ENCODE peak calls at places on chromosomes 6 and 20, in five cellular contexts. B is left cardiac atrium; O is HFFc6; G is brain microvascular endothelial cell; F is activated CD8-positive, alpha-beta memory T cell treated with anti-CD3 and anti-CD28 coated beads, Interleukin-2, amount 10 ng/mL, durations not matched to agents 7 days and 5 days. U is an unnamed sample.

GRCh38 chr20:5933802-5934436 is 16.4 kb downstream of the TRMT6 start:
- DNase-seq in B (no peak), O (peak), G (no peak), F (no peak), U (no peak)

GRCh38 chr20:56839791-56840190 is 210.7 kb downstream of the TFAP2C start:
- DNase-seq in B (no peak), O (no peak), G (no peak), F (no peak), U (peak)

GRCh38 chr20:56630506-56631317 is 1.6 kb downstream of the TFAP2C start:
- DNase-seq in B (no peak), O (peak), G (no peak), F (no peak), U (peak)

GRCh38 chr6:139364302-139364981 is 10.0 kb downstream of the CITED2 start:
- DNase-seq in B (no peak), O (peak), G (no peak), F (no peak), U (peak)

GRCh38 chr6:36906539-36906938 is 20.8 kb downstream of the C6orf89 start:
- DNase-seq in B (peak), O (no peak), G (no peak), F (no peak), U (no peak)

GRCh38 chr6:134666174-134666573 is 283.7 kb downstream of the ALDH8A1 start:
- DNase-seq in B (no peak), O (no peak), G (no peak), F (no peak), U (no peak)

GRCh38 chr6:85672050-85672449 is 29.4 kb upstream of the SYNCRIP start:
- DNase-seq in B (no peak), O (no peak), G (no peak), F (no peak), U (no peak)

GRCh38 chr20:62423326-62423706 is 4.0 kb downstream of the RBBP8NL start:
- DNase-seq in B (no peak), O (no peak), G (no peak), F (no peak), U (no peak)

GRCh38 chr6:31293343-31293742 is 21.5 kb upstream of the HLA-C start:
- DNase-seq in B (no peak), O (peak), G (peak), F (no peak), U (peak)

GRCh38 chr20:56986476-56986875 is 280.0 kb downstream of the BMP7 start:
- DNase-seq in B (no peak), O (no peak), G (no peak), F (no peak), U (no peak)

GRCh38 chr20:55155360-55155759 is 680.0 kb downstream of the DOK5 start:
- DNase-seq in B (no peak), O (no peak), G (no peak), F (no peak), U (no peak)

GRCh38 chr20:49865559-49865958 is 49.8 kb downstream of the SPATA2 start:
- DNase-seq in B (no peak), O (no peak), G (no peak), F (no peak), U (peak)

GRCh38 chr6:36109092-36109491 is 21.2 kb upstream of the MAPK13 start:
- DNase-seq in B (no peak), O (no peak), G (no peak), F (no peak), U (no peak)

GRCh38 chr6:10099086-10099499 is 315.8 kb downstream of the TFAP2A start:
- DNase-seq in B (no peak), O (no peak), G (no peak), F (no peak), U (peak)

GRCh38 chr6:121093928-121094327 is 240.4 kb downstream of the TBC1D32 start:
- DNase-seq in B (no peak), O (peak), G (peak), F (no peak), U (peak)

GRCh38 chr6:143962644-143962929 is 45.5 kb downstream of the PLAGL1 start:
- DNase-seq in B (no peak), O (peak), G (peak), F (no peak), U (peak)

GRCh38 chr6:150420926-150421325 is 52.1 kb downstream of the IYD start:
- DNase-seq in B (no peak), O (no peak), G (no peak), F (no peak), U (no peak)

GRCh38 chr6:20542927-20543602 is 8.8 kb downstream of the CDKAL1 start:
- DNase-seq in B (no peak), O (peak), G (peak), F (peak), U (no peak)

GRCh38 chr6:32952817-32953739 is at the start of gene HLA-DMA:
- DNase-seq in B (peak), O (peak), G (peak), F (peak), U (peak)

GRCh38 chr20:41881466-41882046 is 263.4 kb upstream of the CHD6 start:
- DNase-seq in B (no peak), O (no peak), G (no peak), F (no peak), U (no peak)

GRCh38 chr6:160679402-160679769 is 15.3 kb upstream of the LPA start:
- DNase-seq in B (no peak), O (no peak), G (no peak), F (no peak), U (peak)

GRCh38 chr20:13412806-13413445 is 191.9 kb downstream of the ISM1 start:
- DNase-seq in B (no peak), O (no peak), G (no peak), F (no peak), U (no peak)

GRCh38 chr6:158911746-158912158 is 88.2 kb downstream of the RSPH3 start:
- DNase-seq in B (no peak), O (no peak), G (no peak), F (peak), U (no peak)

GRCh38 chr20:37986873-37987601 is 46.2 kb downstream of the TTI1 start:
- DNase-seq in B (peak), O (no peak), G (no peak), F (no peak), U (peak)

GRCh38 chr6:103797738-103798137 is 1062.0 kb downstream of the HACE1 start:
- DNase-seq in B (no peak), O (no peak), G (no peak), F (no peak), U (no peak)

GRCh38 chr6:146968041-146968760 is 236.0 kb upstream of the STXBP5 start:
- DNase-seq in B (no peak), O (peak), G (peak), F (no peak), U (peak)

GRCh38 chr6:154653853-154654252 is 79.4 kb upstream of the SCAF8 start:
- DNase-seq in B (peak), O (peak), G (peak), F (no peak), U (peak)

GRCh38 chr6:4712291-4712690 is 63.9 kb upstream of the CDYL start:
- DNase-seq in B (no peak), O (no peak), G (no peak), F (no peak), U (no peak)

GRCh38 chr6:157879034-157879872 is 56.2 kb downstream of the SNX9 start:
- DNase-seq in B (no peak), O (no peak), G (no peak), F (no peak), U (no peak)

GRCh38 chr6:4608361-4609115 is 167.7 kb upstream of the CDYL start:
- DNase-seq in B (no peak), O (no peak), G (no peak), F (no peak), U (no peak)

GRCh38 chr20:57991211-57991841 is 237.1 kb downstream of the ANKRD60 start:
- DNase-seq in B (peak), O (peak), G (no peak), F (no peak), U (peak)

GRCh38 chr6:22952076-22952475 is 382.7 kb downstream of the HDGFL1 start:
- DNase-seq in B (no peak), O (no peak), G (no peak), F (no peak), U (peak)

GRCh38 chr6:160306284-160306683 is 41.9 kb upstream of the SLC22A3 start:
- DNase-seq in B (no peak), O (no peak), G (no peak), F (no peak), U (no peak)

U was measured in AG20443.